ENCODE peak calls at places on chromosomes 13 and 19, in nine cellular contexts. E, C, O, H, R, P, S, Y and J are unnamed samples.

GRCh38 chr13:50842711-50843255 is 709 bp downstream of the DLEU7 start:
- DNase-seq in R (no peak), S (no peak), C (no peak), E (no peak), Y (no peak), H (no peak), O (no peak), P (no peak), J (no peak)

GRCh38 chr19:16402076-16402475 is 69.7 kb downstream of the EPS15L1 start:
- DNase-seq in O (no peak), H (no peak), P (no peak), S (no peak), R (no peak), Y (no peak), C (no peak), E (no peak), J (no peak)

GRCh38 chr19:19271828-19272599 is 1.1 kb downstream of the TM6SF2 start:
- DNase-seq in S (no peak), Y (no peak), P (no peak), H (no peak), R (no peak), C (no peak), E (no peak), O (no peak), J (no peak)

GRCh38 chr13:24910502-24911134 is 146.6 kb downstream of the RNF17 start:
- DNase-seq in E (no peak), C (no peak), P (no peak), Y (peak), R (no peak), H (no peak), O (no peak), S (no peak), J (no peak)

GRCh38 chr19:47691782-47692181 is 21.4 kb upstream of the EHD2 start:
- DNase-seq in R (no peak), E (no peak), O (no peak), S (no peak), Y (no peak), C (no peak), H (no peak), P (no peak), J (no peak)

GRCh38 chr19:28475525-28475924 is 737.4 kb downstream of the UQCRFS1 start:
- DNase-seq in E (no peak), P (no peak), Y (no peak), C (no peak), S (no peak), H (no peak), O (no peak), R (peak), J (no peak)

GRCh38 chr13:30364876-30365275 is 57.4 kb upstream of the UBE2L5 start:
- DNase-seq in C (no peak), S (no peak), E (no peak), Y (no peak), P (no peak), O (peak), R (peak), H (no peak), J (no peak)

GRCh38 chr13:41034862-41035261 is 15.7 kb upstream of the ELF1 start:
- DNase-seq in S (no peak), C (no peak), P (no peak), H (no peak), E (no peak), Y (no peak), O (no peak), R (no peak), J (no peak)

GRCh38 chr13:42084722-42085121 is 36.3 kb downstream of the DGKH start:
- DNase-seq in Y (no peak), P (no peak), R (no peak), H (no peak), C (no peak), S (no peak), O (no peak), E (no peak), J (no peak)

GRCh38 chr19:28424662-28425430 is 788.1 kb downstream of the UQCRFS1 start:
- DNase-seq in Y (no peak), E (no peak), H (no peak), C (no peak), P (no peak), S (no peak), O (no peak), R (peak), J (no peak)

GRCh38 chr19:55070755-55071502 is 4.7 kb upstream of the EPS8L1 start:
- DNase-seq in E (peak), O (peak), C (no peak), R (peak), S (no peak), Y (peak), P (no peak), H (no peak), J (no peak)

GRCh38 chr19:29942404-29943261 is 594 bp downstream of the URI1 start:
- DNase-seq in S (no peak), E (no peak), Y (no peak), R (peak), O (peak), C (peak), P (peak), H (peak), J (peak)

GRCh38 chr19:51726049-51726448 is 2.3 kb upstream of the HAS1 start:
- DNase-seq in S (no peak), R (peak), H (peak), E (no peak), O (peak), C (peak), Y (no peak), P (peak), J (peak)

GRCh38 chr13:26623125-26623524 is 65.6 kb downstream of the WASF3 start:
- DNase-seq in O (no peak), H (no peak), S (no peak), P (no peak), E (no peak), R (peak), C (no peak), Y (no peak), J (no peak)

GRCh38 chr13:40613192-40613818 is 53.1 kb downstream of the FOXO1 start:
- DNase-seq in O (no peak), H (no peak), E (no peak), P (peak), R (no peak), S (no peak), Y (no peak), C (no peak), J (no peak)

GRCh38 chr13:21541980-21542379 is 62.0 kb downstream of the MICU2 start:
- DNase-seq in C (no peak), R (no peak), Y (no peak), S (no peak), E (no peak), H (no peak), O (no peak), P (no peak), J (no peak)

GRCh38 chr13:110797230-110797877 is 83.9 kb downstream of the ING1 start:
- DNase-seq in H (no peak), R (peak), P (no peak), S (no peak), Y (no peak), E (no peak), O (peak), C (no peak), J (no peak)

GRCh38 chr19:17089238-17089637 is 13.7 kb downstream of the MYO9B start:
- DNase-seq in S (no peak), C (no peak), Y (no peak), E (no peak), O (peak), R (peak), P (no peak), H (no peak), J (no peak)

GRCh38 chr19:41707502-41707812 is 969 bp upstream of the CEACAM5 start:
- DNase-seq in P (no peak), R (no peak), Y (peak), C (no peak), E (no peak), S (no peak), O (no peak), H (no peak), J (no peak)

GRCh38 chr13:74306496-74306895 is 172.3 kb upstream of the KLF12 start:
- DNase-seq in O (no peak), R (peak), C (no peak), E (no peak), P (no peak), S (no peak), H (no peak), Y (no peak), J (no peak)

GRCh38 chr13:46097663-46098062 is 7.2 kb downstream of the CPB2 start:
- DNase-seq in Y (no peak), H (no peak), S (no peak), C (no peak), P (no peak), O (no peak), E (no peak), R (no peak), J (no peak)

GRCh38 chr13:62094937-62095336 is 679.3 kb upstream of the PCDH20 start:
- DNase-seq in H (no peak), E (no peak), O (no peak), Y (no peak), C (no peak), S (no peak), R (no peak), P (no peak), J (no peak)

GRCh38 chr19:14871619-14872230 is 14.2 kb downstream of the OR7A17 start:
- DNase-seq in Y (peak), E (peak), R (peak), P (no peak), O (peak), S (no peak), C (no peak), H (no peak), J (no peak)

GRCh38 chr13:97194473-97194872 is 27.7 kb upstream of the MBNL2 start:
- DNase-seq in H (no peak), S (no peak), E (peak), R (peak), P (no peak), O (peak), C (no peak), Y (no peak), J (no peak)

GRCh38 chr13:43388282-43389034 is 365.1 kb downstream of the DNAJC15 start:
- DNase-seq in S (no peak), O (no peak), E (peak), P (no peak), H (no peak), R (no peak), Y (no peak), C (no peak), J (no peak)

GRCh38 chr13:20400774-20401173 is 124.9 kb downstream of the CRYL1 start:
- DNase-seq in R (peak), S (no peak), Y (no peak), C (no peak), P (no peak), E (no peak), H (no peak), O (peak), J (no peak)

GRCh38 chr19:54253331-54254194 is 3.5 kb downstream of the LILRB5 start:
- DNase-seq in S (no peak), E (no peak), Y (no peak), H (no peak), C (no peak), P (no peak), R (no peak), O (no peak), J (no peak)

GRCh38 chr13:82571653-82572052 is 1310.6 kb downstream of the SLITRK1 start:
- DNase-seq in H (no peak), C (no peak), S (no peak), E (no peak), R (no peak), Y (no peak), O (no peak), P (no peak), J (no peak)

GRCh38 chr13:80173224-80173623 is 167.7 kb downstream of the SPRY2 start:
- DNase-seq in E (no peak), P (peak), S (no peak), H (peak), C (no peak), Y (no peak), R (no peak), O (no peak), J (no peak)

GRCh38 chr13:66714795-66715194 is 515.3 kb downstream of the PCDH9 start:
- DNase-seq in S (no peak), O (no peak), Y (no peak), R (peak), E (no peak), H (no peak), C (no peak), P (no peak), J (no peak)

GRCh38 chr19:46716013-46716671 is 772 bp downstream of the PRKD2 start:
- DNase-seq in E (no peak), Y (no peak), O (no peak), C (no peak), S (no peak), P (no peak), H (no peak), R (peak), J (peak)

GRCh38 chr13:95955719-95956118 is 97.5 kb downstream of the UGGT2 start:
- DNase-seq in E (no peak), S (no peak), Y (no peak), P (no peak), O (no peak), C (no peak), H (no peak), R (no peak), J (no peak)

GRCh38 chr19:13428352-13428751 is 77.9 kb downstream of the CACNA1A start:
- DNase-seq in O (peak), R (peak), E (peak), C (no peak), P (no peak), S (no peak), H (no peak), Y (no peak), J (no peak)

GRCh38 chr19:56839665-56840451 is 668 bp downstream of the PEG3 start:
- DNase-seq in H (peak), R (peak), S (peak), P (peak), E (no peak), O (peak), Y (no peak), C (peak), J (peak)

GRCh38 chr13:114038211-114038613 is 64.3 kb upstream of the C13orf46 start:
- DNase-seq in R (no peak), Y (no peak), C (peak), P (peak), S (no peak), E (no peak), O (no peak), H (no peak), J (no peak)

GRCh38 chr13:113050856-113051431 is 54.6 kb upstream of the F7 start:
- DNase-seq in C (no peak), O (no peak), R (no peak), S (no peak), Y (no peak), P (no peak), H (peak), E (no peak), J (no peak)

GRCh38 chr13:48233886-48234488 is 981 bp downstream of the ITM2B start:
- DNase-seq in H (no peak), C (no peak), E (no peak), Y (no peak), P (no peak), O (no peak), S (no peak), R (peak), J (no peak)

GRCh38 chr13:48235814-48236135 is 2.8 kb downstream of the ITM2B start:
- DNase-seq in S (no peak), P (no peak), O (no peak), Y (no peak), C (no peak), E (no peak), H (no peak), R (no peak), J (no peak)

GRCh38 chr13:48234652-48235099 is 1.7 kb downstream of the ITM2B start:
- DNase-seq in R (no peak), O (no peak), E (no peak), H (no peak), Y (no peak), P (no peak), S (no peak), C (no peak), J (no peak)

GRCh38 chr13:48235100-48235813 is 2.3 kb downstream of the ITM2B start:
- DNase-seq in E (no peak), O (no peak), Y (no peak), H (no peak), S (no peak), C (no peak), P (peak), R (peak), J (no peak)

GRCh38 chr13:48236528-48237353 is 3.7 kb downstream of the ITM2B start:
- DNase-seq in R (peak), C (no peak), Y (no peak), P (no peak), O (no peak), E (no peak), S (no peak), H (no peak), J (no peak)
- H3K4me3 ChIP-seq in R (no peak), C (peak), Y (no peak), P (peak), O (no peak), E (no peak), S (peak), H (peak), J (no peak)

GRCh38 chr19:5622465-5623396 is at the start of the genes SAFB and SAFB2:
- DNase-seq in P (peak), Y (peak), C (peak), S (peak), R (peak), H (peak), O (peak), E (peak), J (peak)
- H3K4me3 ChIP-seq in P (peak), Y (peak), C (peak), S (peak), R (peak), H (peak), O (peak), E (peak), J (peak)

DNA sequence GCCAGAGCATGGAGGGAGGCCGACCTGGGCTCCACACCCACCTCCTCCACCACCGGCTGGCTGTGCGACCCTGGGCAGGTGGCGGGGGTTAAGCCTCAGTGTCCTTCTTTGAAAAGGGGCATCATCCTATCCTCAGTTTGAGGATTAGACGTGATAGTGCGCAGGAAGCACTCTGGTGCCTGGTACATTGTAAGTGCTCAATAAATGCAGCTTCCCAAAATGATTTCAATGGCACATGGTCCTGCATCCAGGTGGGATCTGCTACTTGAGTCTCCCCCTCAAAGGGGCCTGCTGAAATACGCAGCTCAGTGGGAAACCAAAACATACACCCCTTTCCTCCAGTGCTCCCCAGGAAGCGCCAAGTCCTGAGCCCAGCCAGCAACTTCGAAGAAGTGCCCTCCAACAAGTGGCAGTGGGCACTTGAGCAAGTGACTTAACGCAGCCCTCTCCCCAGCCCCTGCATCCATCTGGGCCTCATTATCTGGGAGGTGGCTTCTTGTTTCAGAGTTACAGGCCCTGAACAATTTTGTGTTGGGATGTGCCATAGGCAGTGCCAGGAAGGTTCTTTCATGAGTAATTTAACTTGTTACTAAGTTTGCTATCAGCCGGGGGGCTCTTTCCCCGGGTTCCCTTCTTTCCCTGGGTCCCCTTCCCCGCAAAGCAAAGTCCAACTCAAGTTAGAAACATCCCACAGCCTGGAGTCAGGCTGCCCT is 17.9 kb downstream of the ACTN4 start:
- DNase-seq in Y (no peak), H (no peak), P (no peak), O (no peak), C (no peak), S (no peak), E (no peak), R (no peak), J (no peak)
- H3K4me3 ChIP-seq in Y (peak), H (no peak), P (no peak), O (no peak), C (peak), S (no peak), E (no peak), R (no peak), J (no peak)

DNA sequence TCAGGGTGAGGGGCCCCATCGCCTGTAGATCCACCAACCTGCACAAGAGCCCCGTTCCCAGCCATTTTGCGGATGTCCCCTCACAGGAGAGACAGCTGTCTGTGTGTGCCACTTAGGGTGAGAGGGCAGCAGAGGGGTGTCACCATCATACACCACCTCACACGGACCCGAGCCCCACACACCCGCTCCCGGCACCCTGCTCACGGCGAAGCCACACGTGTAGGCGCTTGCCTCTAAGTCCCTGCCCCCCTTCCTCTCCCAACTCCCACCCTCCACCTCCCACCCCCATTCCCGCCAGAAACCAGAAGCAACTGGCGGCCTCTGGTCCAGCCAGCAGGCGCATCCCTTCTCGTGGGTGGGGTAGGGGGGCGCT is 4.0 kb upstream of the DPF1 start:
- DNase-seq in E (no peak), P (no peak), S (no peak), C (no peak), R (no peak), H (no peak), Y (no peak), O (no peak), J (no peak)
- H3K4me3 ChIP-seq in E (no peak), P (no peak), S (no peak), C (peak), R (peak), H (no peak), Y (peak), O (no peak), J (no peak)

DNA sequence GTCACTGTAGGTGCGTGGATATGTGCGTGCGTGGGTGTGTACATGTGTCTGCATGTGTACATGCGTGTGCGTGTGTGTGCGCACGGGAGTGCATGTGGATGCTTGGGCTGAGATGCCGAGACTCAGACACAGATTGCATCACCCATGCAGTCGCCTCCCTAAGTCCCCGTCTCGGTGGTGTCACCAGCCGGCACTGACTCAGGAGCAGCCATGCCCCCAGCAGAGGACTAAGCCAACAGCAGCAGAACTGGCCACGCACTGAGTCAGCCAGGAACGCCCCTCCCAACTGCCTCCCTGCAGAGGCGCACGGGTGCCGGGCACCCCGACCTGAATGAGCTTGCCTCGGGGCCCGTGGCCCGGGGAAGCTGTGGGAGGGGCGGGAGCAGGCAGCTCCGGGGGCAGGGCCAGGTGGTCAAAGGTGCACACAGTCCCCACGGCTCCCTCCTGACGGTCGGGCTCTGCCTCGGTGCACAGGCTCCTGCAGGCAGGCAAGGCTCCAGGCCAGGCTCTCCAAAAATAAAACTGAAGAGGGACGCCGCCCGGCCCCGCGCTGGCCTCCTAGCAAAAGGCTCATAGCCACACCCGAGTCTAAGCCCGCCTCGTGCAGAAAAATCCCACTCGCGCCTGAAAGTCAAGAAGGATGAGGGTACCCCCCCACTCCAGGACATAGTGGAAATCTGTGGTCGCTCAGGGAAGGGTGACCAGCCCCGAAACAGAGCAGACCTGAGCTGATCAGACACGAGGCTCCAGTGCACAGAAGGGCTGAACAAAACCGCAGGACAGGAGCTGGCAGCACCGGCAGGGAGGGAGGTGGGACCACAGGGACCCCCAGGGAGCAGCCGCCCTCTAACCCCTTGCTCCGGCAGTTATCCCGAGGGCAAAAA is 49.2 kb downstream of the GADD45B start:
- DNase-seq in R (peak), P (peak), C (peak), S (no peak), H (no peak), Y (peak), E (peak), O (peak), J (no peak)
- H3K4me3 ChIP-seq in R (no peak), P (no peak), C (peak), S (no peak), H (no peak), Y (peak), E (peak), O (no peak), J (peak)